ENCODE peak calls at places on chromosome 12, in eight cellular contexts. J, G, X, F, W, N, M and E are unnamed samples.

GRCh38 chr12:65825573-65826512 is 1.6 kb downstream of the HMGA2 start:
- DNase-seq in W (no peak), G (no peak), N (peak; percentile 69), M (peak; percentile 28), F (peak; percentile 18), J (peak; percentile 45), X (no peak), E (peak; percentile 61)

GRCh38 chr12:9673404-9674225 is 4.1 kb downstream of the CLEC2D start:
- DNase-seq in M (peak; percentile 39), N (peak; percentile 62), J (no peak), X (no peak), F (peak; percentile 32), W (no peak), G (no peak), E (peak; percentile 27)

GRCh38 chr12:5123921-5124320 is 80.2 kb downstream of the KCNA5 start:
- DNase-seq in F (no peak), G (no peak), W (no peak), X (no peak), J (no peak), M (no peak), N (no peak), E (no peak)

GRCh38 chr12:116353958-116354357 is 76.5 kb upstream of the MED13L start:
- DNase-seq in W (no peak), F (no peak), J (peak; percentile 74), M (peak; percentile 64), X (no peak), G (no peak), N (no peak), E (no peak)

GRCh38 chr12:112105891-112106290 is 2.7 kb downstream of the NAA25 start:
- DNase-seq in N (no peak), F (no peak), M (no peak), J (no peak), X (no peak), W (no peak), G (no peak), E (no peak)

GRCh38 chr12:69331846-69332684 is 16.1 kb upstream of the LYZ start:
- DNase-seq in G (no peak), W (no peak), F (no peak), M (no peak), N (no peak), J (no peak), X (no peak), E (no peak)

GRCh38 chr12:126914170-126914796 is 1352.7 kb upstream of the TMEM132C start:
- DNase-seq in G (no peak), M (peak; percentile 22), J (no peak), W (no peak), F (no peak), X (no peak), N (no peak), E (no peak)

GRCh38 chr12:70006619-70006973 is 181.6 kb downstream of the MYRFL start:
- DNase-seq in J (no peak), N (no peak), F (no peak), X (no peak), W (no peak), G (no peak), M (no peak), E (no peak)

GRCh38 chr12:60148109-60148508 is 552.3 kb downstream of the SLC16A7 start:
- DNase-seq in F (no peak), N (no peak), X (no peak), J (no peak), G (no peak), M (no peak), W (no peak), E (peak; percentile 66)

GRCh38 chr12:93954160-93955112 is 193.9 kb upstream of the PLXNC1 start:
- DNase-seq in X (no peak), J (no peak), G (no peak), M (peak; percentile 8), N (no peak), F (peak; percentile 42), W (no peak), E (no peak)

GRCh38 chr12:82124711-82125110 is 233.5 kb downstream of the CCDC59 start:
- DNase-seq in M (no peak), X (no peak), W (no peak), J (no peak), N (no peak), F (no peak), G (no peak), E (no peak)

GRCh38 chr12:42166501-42166900 is 21.8 kb upstream of the GXYLT1 start:
- DNase-seq in G (no peak), J (no peak), N (no peak), W (no peak), F (no peak), X (no peak), M (no peak), E (no peak)

GRCh38 chr12:28963554-28963953 is 185.5 kb upstream of the FAR2 start:
- DNase-seq in F (no peak), M (no peak), X (no peak), W (no peak), G (no peak), J (no peak), N (peak; percentile 57), E (peak; percentile 1)

GRCh38 chr12:8226355-8226754 is 1.1 kb downstream of the FAM90A1 start:
- DNase-seq in X (no peak), F (no peak), G (no peak), N (no peak), M (no peak), J (no peak), W (no peak), E (no peak)
- TF ChIP-seq POLR2A in X (no peak), F (no peak), G (no peak), N (no peak), M (no peak), J (no peak), W (no peak), E (no peak)

GRCh38 chr12:131849700-131850553 is 21.7 kb downstream of the MMP17 start:
- DNase-seq in G (no peak), W (no peak), N (no peak), X (no peak), J (no peak), F (no peak), M (no peak), E (no peak)
- TF ChIP-seq POLR2A in G (no peak), W (no peak), N (no peak), X (no peak), J (no peak), F (no peak), M (no peak), E (no peak)

GRCh38 chr12:6689000-6689882 is at the start of gene ZNF384:
- DNase-seq in F (peak; percentile 98), J (peak; percentile 97), N (peak; percentile 99), M (peak; percentile 97), G (peak; percentile 92), X (peak; percentile 93), W (peak; percentile 97), E (peak; percentile 98)
- TF ChIP-seq POLR2A in F (peak; percentile 73), J (no peak), N (peak; percentile 70), M (peak; percentile 34), G (no peak), X (no peak), W (peak; percentile 88), E (peak; percentile 92)

DNA sequence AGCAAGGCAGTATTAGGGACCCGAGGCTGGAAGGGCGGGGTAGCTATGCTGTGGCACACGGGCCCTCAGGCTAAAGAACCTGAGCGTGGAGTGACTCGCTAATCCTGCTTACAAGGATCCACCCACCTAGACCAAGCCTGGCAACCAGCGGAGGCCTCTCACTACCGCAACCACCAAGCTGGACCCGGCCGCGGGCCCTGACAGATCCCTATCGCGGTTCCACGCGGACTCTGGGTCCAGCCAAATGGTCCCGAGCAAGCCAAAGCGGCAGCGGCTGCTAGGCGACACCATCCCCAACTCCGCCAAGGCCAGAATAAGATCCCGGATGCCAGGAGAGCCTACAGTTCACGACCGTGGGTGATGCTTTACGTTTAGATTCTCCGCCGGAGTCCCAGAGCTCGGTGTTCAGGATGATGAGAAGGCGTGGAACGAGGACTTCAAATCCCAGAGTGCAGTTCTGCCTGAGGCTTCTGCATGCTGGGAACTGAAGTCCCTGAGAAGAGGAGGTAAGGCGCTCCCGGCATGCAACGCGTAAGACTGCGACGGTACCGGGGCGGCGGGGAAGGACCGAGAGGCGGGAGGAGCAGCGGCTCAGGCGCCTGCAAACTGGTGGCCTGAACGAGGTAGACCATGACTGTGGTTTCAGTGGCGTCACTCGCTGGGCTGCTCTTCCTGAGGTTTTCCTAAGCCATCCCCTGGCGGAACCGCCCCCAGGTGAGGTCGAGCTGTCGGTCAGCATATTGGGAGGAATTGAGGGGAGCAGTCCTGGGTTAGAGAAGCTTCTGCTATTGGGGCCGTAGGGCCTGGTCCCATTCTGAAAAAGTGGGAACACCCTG is at the start of the genes CEP290 and TMTC3:
- DNase-seq in N (peak; percentile 100), G (peak; percentile 85), J (peak; percentile 94), F (peak; percentile 92), X (peak; percentile 90), W (peak; percentile 97), M (peak; percentile 97), E (peak; percentile 98)
- TF ChIP-seq POLR2A in N (peak; percentile 64), G (peak; percentile 19), J (no peak), F (peak; percentile 68), X (peak; percentile 77), W (peak; percentile 84), M (peak; percentile 26), E (peak; percentile 87)

DNA sequence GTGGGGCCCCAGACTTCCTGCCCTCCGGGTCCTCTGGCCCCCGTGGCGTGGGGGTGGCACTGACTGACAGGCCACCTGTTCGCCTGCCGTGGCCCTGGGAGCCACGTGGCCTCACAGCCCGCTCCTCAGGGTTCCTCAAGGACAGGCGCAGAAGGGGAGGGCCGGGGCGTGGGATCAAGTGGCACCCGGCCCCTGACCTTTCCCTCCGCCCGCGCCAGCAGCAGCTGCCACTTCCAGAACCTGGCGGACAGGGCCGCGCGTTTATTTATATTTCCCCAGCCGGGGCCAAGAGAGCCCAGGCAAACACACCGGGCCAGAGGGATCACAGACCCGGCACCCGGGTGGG is 92.6 kb downstream of the RFLNA start:
- DNase-seq in F (no peak), J (peak; percentile 82), M (peak; percentile 87), N (no peak), X (no peak), G (no peak), W (no peak), E (no peak)
- TF ChIP-seq POLR2A in F (no peak), J (no peak), M (no peak), N (no peak), X (no peak), G (no peak), W (no peak), E (no peak)